ENCODE peak calls at places on chromosome 5, in nine cellular contexts. M is pancreas, U is left lung, P is heart left ventricle, B is lower lobe of right lung, K is epithelial cell of esophagus, C is mammary epithelial cell, X is astrocyte of the spinal cord, J is left ventricle myocardium inferior. L is an unnamed sample.

GRCh38 chr5:138660051-138660572 is 84.9 kb upstream of the HSPA9 start:
- DNase-seq in M (no peak), U (no peak), P (no peak), B (no peak), K (no peak), C (no peak), X (no peak), J (no peak), L (no peak)

GRCh38 chr5:160799160-160799559 is 52.9 kb downstream of the ATP10B start:
- DNase-seq in M (no peak), U (peak), P (no peak), B (no peak), K (no peak), C (no peak), X (no peak), J (no peak), L (no peak)

GRCh38 chr5:171369898-171370297 is 17.8 kb upstream of the NPM1 start:
- DNase-seq in M (no peak), U (no peak), P (no peak), B (no peak), K (no peak), C (no peak), X (no peak), J (no peak), L (no peak)

GRCh38 chr5:151150484-151151262 is 6.9 kb downstream of the ANXA6 start:
- DNase-seq in M (no peak), U (peak), P (no peak), B (peak), K (no peak), C (no peak), X (peak), J (peak), L (peak)

GRCh38 chr5:108670591-108671335 is 76.9 kb upstream of the FER start:
- DNase-seq in M (no peak), U (no peak), P (peak), B (no peak), K (no peak), C (peak), X (no peak), J (no peak), L (no peak)

GRCh38 chr5:91499943-91500531 is 116.9 kb upstream of the ARRDC3 start:
- DNase-seq in M (no peak), U (no peak), P (no peak), B (no peak), K (peak), C (peak), X (peak), J (no peak), L (peak)

GRCh38 chr5:127213231-127213630 is 77.4 kb upstream of the MEGF10 start:
- DNase-seq in M (no peak), U (no peak), P (no peak), B (no peak), K (no peak), C (no peak), X (no peak), J (no peak), L (no peak)

GRCh38 chr5:174799146-174799545 is 74.8 kb downstream of the MSX2 start:
- DNase-seq in M (no peak), U (no peak), P (no peak), B (no peak), K (no peak), C (no peak), X (peak), J (no peak), L (peak)

GRCh38 chr5:69099302-69099701 is 5.5 kb downstream of the SLC30A5 start:
- DNase-seq in M (no peak), U (no peak), P (no peak), B (no peak), K (no peak), C (no peak), X (no peak), J (no peak), L (no peak)

GRCh38 chr5:639584-640213 is 27.6 kb downstream of the CEP72 start:
- DNase-seq in M (no peak), U (no peak), P (peak), B (peak), K (no peak), C (no peak), X (no peak), J (no peak), L (no peak)

GRCh38 chr5:33631786-33632185 is 191.0 kb downstream of the TARS1 start:
- DNase-seq in M (no peak), U (no peak), P (no peak), B (no peak), K (no peak), C (peak), X (peak), J (no peak), L (no peak)

GRCh38 chr5:119282628-119283027 is 73.2 kb upstream of the TNFAIP8 start:
- DNase-seq in M (no peak), U (no peak), P (no peak), B (no peak), K (no peak), C (no peak), X (no peak), J (no peak), L (no peak)

GRCh38 chr5:58849995-58850667 is 267.3 kb downstream of the RAB3C start:
- DNase-seq in M (peak), U (peak), P (no peak), B (peak), K (peak), C (peak), X (peak), J (no peak), L (peak)

GRCh38 chr5:62143268-62144229 is 162.5 kb upstream of the KIF2A start:
- DNase-seq in M (no peak), U (no peak), P (no peak), B (no peak), K (peak), C (peak), X (peak), J (no peak), L (no peak)

GRCh38 chr5:74476197-74477081 is 164.1 kb downstream of the ENC1 start:
- DNase-seq in M (no peak), U (no peak), P (no peak), B (no peak), K (no peak), C (no peak), X (no peak), J (no peak), L (no peak)

GRCh38 chr5:79689541-79690466 is at the start of gene CMYA5:
- DNase-seq in M (no peak), U (peak), P (peak), B (peak), K (peak), C (peak), X (no peak), J (peak), L (no peak)

GRCh38 chr5:143564417-143564816 is 160.9 kb upstream of the NR3C1 start:
- DNase-seq in M (no peak), U (no peak), P (no peak), B (no peak), K (no peak), C (no peak), X (no peak), J (no peak), L (no peak)

GRCh38 chr5:59069438-59070079 is 486.7 kb downstream of the RAB3C start:
- DNase-seq in M (no peak), U (no peak), P (peak), B (no peak), K (peak), C (peak), X (peak), J (no peak), L (peak)

GRCh38 chr5:937151-937924 is 44.7 kb downstream of the TRIP13 start:
- DNase-seq in M (no peak), U (no peak), P (no peak), B (no peak), K (no peak), C (no peak), X (no peak), J (no peak), L (no peak)

GRCh38 chr5:80686757-80687156 is 32.0 kb upstream of the DHFR start:
- DNase-seq in M (no peak), U (no peak), P (no peak), B (no peak), K (no peak), C (no peak), X (peak), J (no peak), L (peak)

GRCh38 chr5:94094793-94095441 is 353.5 kb upstream of the POU5F2 start:
- DNase-seq in M (no peak), U (no peak), P (no peak), B (no peak), K (no peak), C (no peak), X (no peak), J (no peak), L (no peak)

GRCh38 chr5:110414360-110414759 is 312.1 kb downstream of the TMEM232 start:
- DNase-seq in M (no peak), U (no peak), P (no peak), B (no peak), K (peak), C (no peak), X (peak), J (no peak), L (peak)

GRCh38 chr5:129899454-129899853 is 4.8 kb upstream of the CHSY3 start:
- DNase-seq in M (no peak), U (no peak), P (no peak), B (no peak), K (peak), C (peak), X (peak), J (no peak), L (peak)

GRCh38 chr5:35773936-35774335 is 82.8 kb upstream of the IL7R start:
- DNase-seq in M (no peak), U (no peak), P (no peak), B (no peak), K (peak), C (peak), X (no peak), J (no peak), L (no peak)

GRCh38 chr5:154756203-154756870 is 1.2 kb downstream of the LARP1 start:
- DNase-seq in M (peak), U (peak), P (peak), B (peak), K (peak), C (peak), X (no peak), J (peak), L (no peak)

GRCh38 chr5:89128097-89128496 is 245.1 kb upstream of the MEF2C start:
- DNase-seq in M (no peak), U (no peak), P (no peak), B (no peak), K (peak), C (peak), X (no peak), J (no peak), L (no peak)

GRCh38 chr5:177367323-177367848 is 9.7 kb downstream of the RGS14 start:
- DNase-seq in M (no peak), U (no peak), P (no peak), B (no peak), K (no peak), C (no peak), X (no peak), J (no peak), L (no peak)
- H3K4me3 ChIP-seq in M (peak), U (peak), P (peak), B (peak), K (peak), C (no peak), X (peak), J (peak), L (peak)

DNA sequence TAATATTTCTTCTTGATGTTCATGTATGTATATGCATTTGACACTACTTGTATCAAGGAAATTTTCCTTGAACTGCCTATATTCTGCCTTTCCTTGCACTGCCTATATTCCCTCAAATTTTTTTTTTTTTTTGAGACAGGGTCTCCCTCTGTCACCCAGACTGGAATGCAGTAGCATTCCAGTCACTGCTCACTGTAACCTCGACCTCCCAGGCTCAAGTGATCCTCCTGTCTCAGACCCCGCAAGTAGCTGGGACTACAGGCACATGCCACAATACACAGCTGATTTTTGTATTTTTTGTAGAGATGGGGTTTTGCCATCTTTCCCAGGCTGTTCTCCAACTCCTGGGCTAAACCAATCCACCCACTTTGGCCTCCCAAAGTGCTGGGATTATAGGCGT is 4.1 kb downstream of the HMGCS1 start:
- DNase-seq in M (no peak), U (no peak), P (no peak), B (no peak), K (no peak), C (no peak), X (no peak), J (no peak), L (no peak)
- H3K4me3 ChIP-seq in M (no peak), U (peak), P (no peak), B (peak), K (no peak), C (no peak), X (no peak), J (no peak), L (no peak)

DNA sequence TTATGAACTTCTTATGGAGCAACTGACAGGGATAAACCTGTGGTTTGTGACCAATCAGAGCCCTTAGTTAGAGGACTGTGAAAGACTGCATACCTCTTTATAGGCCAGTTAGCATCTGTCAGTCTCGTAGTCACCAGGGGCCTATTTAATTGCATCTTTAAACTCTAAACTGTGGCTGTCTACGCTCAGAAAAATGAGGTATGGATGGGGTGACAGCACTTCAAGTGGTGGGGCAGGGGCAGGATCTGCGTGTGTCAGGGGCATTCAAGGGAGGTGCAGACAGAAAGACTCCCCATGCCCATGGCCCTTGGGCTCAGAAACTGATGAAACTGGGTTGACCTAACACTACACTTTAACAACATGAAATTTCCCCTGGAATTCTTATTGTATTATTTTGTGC is 132.6 kb upstream of the TBCA start:
- DNase-seq in M (no peak), U (no peak), P (no peak), B (no peak), K (no peak), C (no peak), X (no peak), J (no peak), L (no peak)
- H3K4me3 ChIP-seq in M (no peak), U (no peak), P (no peak), B (no peak), K (no peak), C (no peak), X (no peak), J (no peak), L (no peak)

GRCh38 chr5:158553946-158554336 is 545.8 kb downstream of the EBF1 start:
- DNase-seq in M (no peak), U (no peak), P (no peak), B (no peak), K (no peak), C (no peak), X (no peak), J (no peak), L (no peak)

GRCh38 chr5:158563774-158564390 is 535.8 kb downstream of the EBF1 start:
- DNase-seq in M (no peak), U (no peak), P (no peak), B (no peak), K (no peak), C (no peak), X (no peak), J (no peak), L (no peak)

GRCh38 chr5:158559643-158560042 is 540.1 kb downstream of the EBF1 start:
- DNase-seq in M (no peak), U (no peak), P (no peak), B (no peak), K (no peak), C (no peak), X (no peak), J (no peak), L (no peak)

GRCh38 chr5:158560170-158560569 is 539.5 kb downstream of the EBF1 start:
- DNase-seq in M (no peak), U (no peak), P (peak), B (no peak), K (peak), C (peak), X (peak), J (peak), L (no peak)

DNA sequence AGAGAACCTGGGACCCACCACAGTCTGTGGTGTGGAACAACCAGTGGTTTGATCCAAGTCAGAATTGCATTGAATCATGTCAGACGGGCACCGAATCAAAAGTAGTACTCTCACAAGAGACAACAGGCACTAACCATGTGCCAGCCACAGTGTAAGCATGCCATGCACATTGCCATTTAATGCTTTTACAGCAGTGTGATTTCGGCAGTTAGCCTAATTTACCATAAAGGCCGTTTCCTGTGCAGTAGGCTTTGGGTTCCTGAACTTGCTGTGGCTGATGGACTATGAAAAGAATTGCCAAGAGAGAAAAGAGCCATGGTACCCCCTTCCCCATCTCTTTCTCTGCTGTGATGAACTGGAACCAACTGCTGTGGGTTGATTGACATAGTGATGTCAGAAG is 540.6 kb downstream of the EBF1 start:
- DNase-seq in M (no peak), U (no peak), P (no peak), B (no peak), K (no peak), C (no peak), X (no peak), J (no peak), L (no peak)
- H3K4me3 ChIP-seq in M (no peak), U (no peak), P (no peak), B (no peak), K (no peak), C (no peak), X (no peak), J (no peak), L (no peak)

DNA sequence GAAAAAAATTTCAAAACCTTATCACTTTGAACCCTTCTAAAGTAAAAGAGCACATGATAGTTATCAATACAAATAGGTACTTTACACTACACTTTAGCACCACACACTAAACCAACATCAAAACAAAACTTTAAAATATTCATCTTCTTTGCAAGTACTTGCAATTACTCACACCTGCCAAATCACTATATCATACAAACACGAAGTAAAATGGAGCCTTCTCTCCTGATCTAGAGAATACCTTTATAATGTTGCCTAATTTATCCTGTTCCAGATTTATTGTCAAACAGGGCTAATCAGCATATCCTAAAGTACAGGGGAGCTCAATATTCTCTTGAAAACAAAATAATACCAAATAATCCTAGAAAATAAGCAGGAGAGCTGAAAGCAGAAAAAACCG is 3.0 kb downstream of the RNF145 start:
- DNase-seq in M (no peak), U (no peak), P (no peak), B (no peak), K (no peak), C (no peak), X (no peak), J (no peak), L (no peak)
- H3K4me3 ChIP-seq in M (peak), U (peak), P (peak), B (peak), K (peak), C (peak), X (peak), J (peak), L (peak)

DNA sequence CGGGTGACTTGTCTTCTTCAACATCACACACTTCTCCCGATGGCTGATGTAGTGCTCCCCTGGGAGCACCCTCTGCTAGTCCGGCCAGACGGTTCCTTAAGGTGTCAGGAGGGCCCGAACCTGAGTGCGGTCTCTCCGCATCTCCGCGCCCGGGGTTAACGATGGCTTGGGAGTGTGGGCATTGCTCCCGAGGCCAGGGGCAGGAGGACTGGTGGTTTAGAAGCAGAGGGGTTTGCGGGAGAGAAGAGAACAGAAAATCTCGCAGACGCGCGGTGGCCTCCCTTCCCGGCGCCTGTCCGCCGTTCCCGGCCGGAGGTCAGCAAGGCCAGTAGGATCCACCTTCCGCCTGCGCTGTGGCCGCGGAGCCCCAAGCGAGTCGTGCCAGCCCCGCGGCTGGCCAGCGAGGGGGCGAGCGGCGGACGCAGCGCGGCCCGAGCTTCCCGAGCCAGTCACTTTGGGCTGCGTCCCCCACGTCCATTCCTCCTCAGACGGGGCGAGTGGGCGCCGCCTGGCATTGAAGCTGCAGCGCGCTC is 700 bp downstream of the CDO1 start:
- DNase-seq in M (no peak), U (no peak), P (no peak), B (no peak), K (no peak), C (no peak), X (peak), J (peak), L (no peak)
- H3K4me3 ChIP-seq in M (peak), U (peak), P (peak), B (peak), K (no peak), C (peak), X (peak), J (peak), L (peak)

GRCh38 chr5:135930029-135930948 is 24.5 kb downstream of the LECT2 start:
- DNase-seq in M (peak), U (no peak), P (no peak), B (no peak), K (no peak), C (no peak), X (no peak), J (no peak), L (no peak)
- H3K4me3 ChIP-seq in M (peak), U (peak), P (no peak), B (peak), K (no peak), C (no peak), X (peak), J (peak), L (peak)

DNA sequence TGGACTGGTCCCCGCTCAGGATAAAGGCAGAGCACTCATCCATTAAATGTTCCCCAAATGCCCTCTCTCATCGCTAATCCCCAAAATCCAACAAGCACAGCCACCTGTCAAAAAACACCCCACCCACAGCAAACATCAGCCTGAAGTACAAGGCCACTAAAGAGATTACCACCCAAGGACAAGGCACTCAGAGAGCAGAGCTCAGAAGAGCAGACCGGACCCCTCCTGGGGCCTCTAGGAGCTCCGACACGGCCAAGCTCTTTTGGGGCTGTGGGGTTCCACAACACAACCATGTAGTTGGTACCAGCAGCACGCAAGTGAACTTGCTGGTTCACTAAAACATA is 9.8 kb downstream of the VDAC1 start:
- DNase-seq in M (no peak), U (no peak), P (no peak), B (no peak), K (no peak), C (no peak), X (no peak), J (no peak), L (no peak)
- H3K4me3 ChIP-seq in M (no peak), U (no peak), P (no peak), B (no peak), K (no peak), C (no peak), X (no peak), J (peak), L (no peak)

L was measured in astrocyte of the cerebellum.